ENCODE peak calls at places on chromosomes 4 and X, in nine cellular contexts. K, M, N, I, G, T, E, D and L are unnamed samples.

GRCh38 chr4:114187592-114187991 is 208.1 kb upstream of the ARSJ start:
- DNase-seq in M (no peak), E (no peak), D (no peak), T (no peak), I (no peak), N (no peak), G (no peak), K (no peak), L (no peak)

GRCh38 chrX:9131066-9131465 is 97.1 kb upstream of the FAM9B start:
- DNase-seq in T (no peak), K (no peak), I (no peak), E (no peak), N (no peak), G (no peak), M (no peak), D (no peak), L (no peak)

GRCh38 chr4:5780831-5781480 is 70.0 kb downstream of the EVC start:
- DNase-seq in N (no peak), T (no peak), M (no peak), D (no peak), I (no peak), G (no peak), E (peak; percentile 26), K (no peak), L (no peak)

GRCh38 chrX:109134777-109135176 is 347.1 kb downstream of the GUCY2F start:
- DNase-seq in M (no peak), G (no peak), N (no peak), I (no peak), K (no peak), E (no peak), T (no peak), D (no peak), L (no peak)

GRCh38 chrX:39065051-39065871 is 264.0 kb downstream of the MID1IP1 start:
- DNase-seq in I (no peak), T (no peak), K (no peak), M (no peak), D (no peak), E (no peak), N (no peak), G (no peak), L (no peak)

GRCh38 chr4:13483142-13484044 is 747 bp downstream of the RAB28 start:
- DNase-seq in D (no peak), M (peak; percentile 41), G (no peak), I (peak; percentile 26), T (peak; percentile 27), K (peak; percentile 69), N (peak; percentile 55), E (peak; percentile 88), L (peak; percentile 13)

GRCh38 chr4:165872443-165873297 is at the start of gene TLL1:
- DNase-seq in K (no peak), M (no peak), I (no peak), T (peak; percentile 5), N (peak; percentile 28), G (no peak), D (no peak), E (peak; percentile 80), L (no peak)

GRCh38 chrX:130060122-130061069 is 49.9 kb downstream of the ELF4 start:
- DNase-seq in G (peak; percentile 90), I (peak; percentile 68), M (peak; percentile 77), D (peak; percentile 3), N (peak; percentile 74), K (peak; percentile 80), T (peak; percentile 49), E (peak; percentile 95), L (peak; percentile 30)

GRCh38 chr4:89707467-89707866 is 129.5 kb downstream of the SNCA start:
- DNase-seq in G (no peak), D (no peak), I (no peak), E (no peak), K (no peak), N (no peak), M (no peak), T (no peak), L (no peak)

GRCh38 chr4:89704651-89705395 is 132.1 kb downstream of the SNCA start:
- DNase-seq in K (no peak), I (no peak), E (no peak), D (no peak), N (no peak), T (no peak), M (no peak), G (no peak), L (no peak)

GRCh38 chr4:89703831-89704230 is 133.1 kb downstream of the SNCA start:
- DNase-seq in T (no peak), D (no peak), G (no peak), N (no peak), M (no peak), I (no peak), E (no peak), K (no peak), L (no peak)

GRCh38 chr4:89712141-89712540 is 124.8 kb downstream of the SNCA start:
- DNase-seq in M (no peak), N (no peak), E (no peak), G (no peak), D (no peak), K (no peak), T (no peak), I (no peak), L (no peak)

GRCh38 chr4:89708903-89709361 is 128.0 kb downstream of the SNCA start:
- DNase-seq in I (no peak), M (no peak), T (no peak), E (no peak), D (no peak), K (no peak), G (no peak), N (no peak), L (no peak)
- TF ChIP-seq POLR2A in I (no peak), M (no peak), T (no peak), E (no peak), D (no peak), K (no peak), G (no peak), N (no peak), L (no peak)

GRCh38 chrX:49163555-49164419 is 1.2 kb downstream of the MAGIX start:
- DNase-seq in D (no peak), E (peak; percentile 97), K (peak; percentile 87), T (peak; percentile 71), N (peak; percentile 92), M (peak; percentile 91), I (peak; percentile 90), G (peak; percentile 88), L (peak; percentile 53)

GRCh38 chrX:49167740-49168108 is 4.0 kb upstream of the PLP2 start:
- DNase-seq in G (no peak), T (no peak), M (no peak), I (no peak), E (no peak), N (no peak), K (no peak), D (no peak), L (no peak)

GRCh38 chrX:49164589-49165360 is 2.2 kb downstream of the MAGIX start:
- DNase-seq in I (no peak), E (no peak), M (no peak), D (no peak), G (no peak), T (no peak), K (no peak), N (no peak), L (no peak)

GRCh38 chrX:49166914-49167739 is 4.6 kb downstream of the MAGIX start:
- DNase-seq in K (peak; percentile 94), E (peak; percentile 94), I (peak; percentile 47), D (no peak), M (no peak), G (peak; percentile 77), N (peak; percentile 91), T (peak; percentile 70), L (no peak)

DNA sequence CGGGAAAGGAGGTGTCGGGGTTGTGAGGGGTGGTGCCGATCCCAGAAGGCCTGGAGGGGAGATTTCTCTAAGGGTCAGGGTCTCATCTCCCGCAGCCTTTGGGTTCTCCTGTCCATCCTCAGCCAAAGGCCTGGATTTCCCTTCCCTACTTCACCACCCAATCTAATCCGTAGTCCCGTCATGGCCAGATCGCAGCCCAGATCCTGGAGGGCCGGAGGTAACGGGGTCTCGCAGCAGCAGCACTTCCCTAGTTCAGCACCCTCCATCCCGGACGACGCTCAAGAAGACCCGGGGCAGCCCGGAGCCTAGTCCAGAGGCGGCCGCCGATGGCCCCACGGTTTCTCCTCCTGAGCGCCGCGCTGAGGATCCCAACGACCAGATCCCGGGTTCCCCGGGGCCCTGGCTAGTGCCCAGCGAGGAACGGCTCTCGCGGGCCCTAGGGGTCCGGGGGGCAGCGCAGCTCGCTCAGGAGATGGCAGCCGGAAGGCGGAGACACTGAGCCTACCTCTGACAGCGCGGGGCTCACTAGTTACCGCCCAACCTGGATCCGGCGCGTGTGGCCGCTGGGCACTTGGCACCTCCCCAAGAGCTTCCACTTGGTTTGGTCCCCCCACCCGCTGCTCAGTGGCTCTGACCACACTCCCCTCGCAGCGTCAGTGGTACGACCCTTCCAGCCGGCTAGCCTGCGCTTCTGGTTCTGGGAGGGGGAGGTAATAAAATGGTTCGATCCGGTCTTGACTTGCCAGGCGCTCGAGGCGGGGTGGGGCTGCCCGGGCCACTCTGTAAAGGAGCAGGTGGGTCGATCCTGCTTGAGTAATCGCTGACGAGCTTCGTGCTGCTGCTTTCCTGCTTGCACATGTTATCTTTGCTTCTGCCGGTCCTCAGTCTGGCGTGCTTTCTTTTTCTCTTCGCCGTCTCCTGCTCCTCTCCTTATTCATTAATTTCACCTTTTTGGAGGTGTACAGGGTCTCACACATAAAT is 3.6 kb downstream of the MAGIX start:
- DNase-seq in T (peak; percentile 88), M (no peak), I (peak; percentile 48), E (peak; percentile 95), G (peak; percentile 88), D (peak; percentile 37), N (peak; percentile 88), K (peak; percentile 97), L (no peak)
- TF ChIP-seq POLR2A in T (peak; percentile 11), M (no peak), I (no peak), E (no peak), G (peak; percentile 11), D (no peak), N (peak; percentile 34), K (peak; percentile 12), L (no peak)

DNA sequence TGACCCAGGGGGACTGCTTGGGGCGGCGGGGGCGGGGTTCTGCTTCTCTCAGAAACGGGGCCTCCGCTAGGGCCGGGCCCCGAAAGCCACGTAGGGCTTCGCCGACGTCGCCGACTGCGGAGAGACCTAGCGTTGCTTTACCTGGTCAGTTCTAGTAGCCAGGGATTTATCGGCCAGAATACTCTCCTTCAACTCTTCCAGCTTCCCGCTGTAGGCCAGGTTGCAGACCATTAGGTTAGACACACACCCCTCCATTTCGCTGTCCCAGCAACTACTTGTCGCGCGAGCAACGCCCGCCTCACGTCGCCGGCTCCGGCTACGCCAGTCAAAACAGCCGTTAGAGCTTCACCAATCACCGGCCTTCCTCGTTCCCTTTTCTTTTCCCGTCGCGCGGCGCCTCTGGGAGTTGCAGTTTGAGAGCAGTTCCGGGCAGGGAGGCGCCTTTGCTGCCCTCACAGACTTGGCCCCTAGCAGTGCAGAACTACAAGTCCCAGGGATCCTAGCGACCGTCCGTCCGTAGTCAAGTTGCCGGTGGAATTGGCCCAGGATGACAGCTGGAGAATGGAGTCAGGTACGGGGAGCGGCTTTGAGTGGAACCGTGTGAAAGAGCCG is at the start of the genes ATG4A and PSMD10:
- DNase-seq in T (peak; percentile 93), M (peak; percentile 97), K (peak; percentile 96), E (peak; percentile 98), N (peak; percentile 95), G (peak; percentile 91), I (peak; percentile 85), D (peak; percentile 53), L (peak; percentile 92)
- TF ChIP-seq POLR2A in T (peak; percentile 78), M (peak; percentile 49), K (peak; percentile 49), E (peak; percentile 50), N (peak; percentile 32), G (peak; percentile 12), I (peak; percentile 34), D (no peak), L (peak; percentile 65)

DNA sequence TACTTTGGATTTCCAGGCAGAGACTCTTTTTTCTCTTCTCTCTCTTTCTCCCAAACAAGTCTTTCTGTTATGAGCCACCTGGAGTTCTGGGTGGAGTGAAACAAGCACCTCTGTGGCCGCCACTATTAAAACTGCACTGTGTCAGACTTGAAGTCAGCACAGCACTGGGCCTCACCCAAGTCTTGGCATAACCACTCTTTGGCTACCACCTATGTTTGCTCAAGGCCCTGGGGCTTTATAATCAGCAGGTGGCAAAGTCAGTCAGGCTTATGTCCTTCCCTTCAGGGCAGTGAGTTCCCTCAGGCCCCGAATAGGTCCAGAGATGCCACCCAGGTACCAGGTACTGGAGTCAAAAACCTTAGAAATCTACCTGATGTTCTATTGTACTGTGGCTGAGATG is 52.4 kb downstream of the ITIH6 start:
- DNase-seq in N (no peak), I (no peak), E (no peak), D (no peak), T (peak; percentile 31), M (no peak), K (no peak), G (no peak), L (no peak)
- TF ChIP-seq POLR2A in N (no peak), I (no peak), E (no peak), D (no peak), T (no peak), M (no peak), K (no peak), G (no peak), L (no peak)